ENCODE peak calls at places on chromosomes 12 and 14, in ten cellular contexts. K is HCT116, R is endothelial cell of umbilical vein, Q is neural progenitor cell, W is PC-3, B is GM23338, L is hepatocyte, C is IMR-90, F is fibroblast of lung, T is K562. G is an unnamed sample.

GRCh38 chr14:72594099-72594901 is 299.6 kb downstream of the DPF3 start:
- DNase-seq in K (no peak), R (no peak), Q (no peak), W (no peak), B (no peak), L (no peak), C (no peak), F (peak; percentile 36), T (no peak), G (no peak)

GRCh38 chr14:80109055-80109454 is 102.2 kb downstream of the DIO2 start:
- DNase-seq in K (no peak), R (no peak), Q (no peak), W (no peak), B (no peak), L (peak; percentile 23), C (no peak), F (no peak), T (no peak), G (no peak)

GRCh38 chr14:70754989-70755388 is 54.3 kb downstream of the MAP3K9 start:
- DNase-seq in K (peak; percentile 74), R (no peak), Q (no peak), W (peak; percentile 98), B (no peak), L (no peak), C (no peak), F (peak; percentile 72), T (no peak), G (no peak)

GRCh38 chr12:40032433-40033259 is 73.2 kb downstream of the SLC2A13 start:
- DNase-seq in K (no peak), R (no peak), Q (peak; percentile 53), W (no peak), B (peak; percentile 85), L (peak; percentile 29), C (no peak), F (no peak), T (no peak), G (no peak)

GRCh38 chr14:100692859-100693558 is 33.7 kb upstream of the DLK1 start:
- DNase-seq in K (peak; percentile 91), R (peak; percentile 87), Q (no peak), W (peak; percentile 98), B (no peak), L (peak; percentile 62), C (peak; percentile 94), F (peak; percentile 96), T (no peak), G (peak; percentile 99)

GRCh38 chr14:68146812-68147211 is 327.2 kb downstream of the RAD51B start:
- DNase-seq in K (peak; percentile 81), R (no peak), Q (no peak), W (peak; percentile 91), B (no peak), L (peak; percentile 37), C (peak; percentile 96), F (peak; percentile 99), T (no peak), G (peak; percentile 71)

GRCh38 chr12:6620137-6620884 is 13.1 kb upstream of the CHD4 start:
- DNase-seq in K (no peak), R (peak; percentile 79), Q (peak; percentile 92), W (no peak), B (peak; percentile 95), L (peak; percentile 66), C (no peak), F (peak; percentile 63), T (no peak), G (peak; percentile 88)

GRCh38 chr14:75499084-75499875 is 23.0 kb upstream of the BATF start:
- DNase-seq in K (no peak), R (no peak), Q (no peak), W (no peak), B (no peak), L (no peak), C (no peak), F (no peak), T (no peak), G (no peak)

GRCh38 chr12:1800646-1801284 is 19.6 kb upstream of the LRTM2 start:
- DNase-seq in K (no peak), R (peak; percentile 10), Q (peak; percentile 71), W (peak; percentile 5), B (peak; percentile 84), L (no peak), C (peak; percentile 54), F (no peak), T (no peak), G (peak; percentile 91)

GRCh38 chr12:106082216-106083175 is 56.3 kb downstream of the NUAK1 start:
- DNase-seq in K (no peak), R (no peak), Q (no peak), W (no peak), B (no peak), L (no peak), C (peak; percentile 73), F (peak; percentile 69), T (no peak), G (no peak)

GRCh38 chr12:129909051-129910020 is 5.5 kb upstream of the TMEM132D start:
- DNase-seq in K (no peak), R (no peak), Q (no peak), W (no peak), B (no peak), L (no peak), C (no peak), F (no peak), T (no peak), G (no peak)

DNA sequence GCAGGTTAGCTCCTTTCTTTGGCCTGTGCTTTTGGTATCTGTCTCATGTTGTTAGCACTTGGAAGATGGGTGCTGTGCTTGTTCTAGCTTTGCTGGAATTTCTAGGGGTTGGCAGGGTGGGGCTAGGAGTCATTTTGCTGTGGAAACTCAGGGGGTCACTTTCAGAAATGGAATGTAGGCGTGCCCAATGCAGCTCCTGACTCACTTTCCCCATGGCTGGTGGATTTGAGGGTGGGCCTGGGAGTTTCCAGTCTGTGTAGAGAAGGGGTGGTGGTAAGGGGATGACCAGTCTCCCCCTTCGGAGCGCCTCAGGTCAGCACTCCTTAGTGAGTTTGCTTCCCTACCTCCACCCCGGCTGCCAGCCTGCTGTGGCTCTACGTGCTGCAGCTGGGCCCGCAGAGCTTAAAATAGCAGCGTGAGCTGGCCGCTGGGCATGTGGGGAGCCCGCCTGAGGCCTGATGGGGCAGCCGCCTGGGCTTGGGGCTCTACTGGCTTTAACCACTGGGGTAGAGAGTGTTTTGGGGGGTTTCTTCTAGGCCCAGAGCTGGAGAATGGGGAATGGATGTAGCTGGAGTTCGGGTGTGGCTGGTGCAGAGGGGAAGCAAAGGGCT is 108.2 kb downstream of the TSPAN9 start:
- DNase-seq in K (no peak), R (no peak), Q (no peak), W (no peak), B (no peak), L (no peak), C (no peak), F (peak; percentile 58), T (no peak), G (peak; percentile 71)
- H4K20me1 ChIP-seq in K (no peaks in the 10 kb centered on the region), R (no peaks in the 10 kb centered on the region), Q (peaks cover 30% of the 10 kb centered on the region), W (no peaks in the 10 kb centered on the region), B (no peaks in the 10 kb centered on the region), L (peaks cover 5% of the 10 kb centered on the region), C (peaks cover 14% of the 10 kb centered on the region), F (no peaks in the 10 kb centered on the region), T (peaks cover 6% of the 10 kb centered on the region), G (peaks cover 30% of the 10 kb centered on the region)

GRCh38 chr14:24130717-24131548 is 474 bp downstream of the FITM1 start:
- DNase-seq in K (no peak), R (no peak), Q (no peak), W (no peak), B (no peak), L (no peak), C (no peak), F (no peak), T (no peak), G (peak; percentile 54)
- H3K4me3 ChIP-seq in K (no peak overlapping the region), R (no peak overlapping the region), Q (no peak overlapping the region), W (no peak overlapping the region), B (no peak overlapping the region), L (no peak overlapping the region), C (no peak overlapping the region), F (no peak overlapping the region), T (no peak overlapping the region), G (no peak overlapping the region)

DNA sequence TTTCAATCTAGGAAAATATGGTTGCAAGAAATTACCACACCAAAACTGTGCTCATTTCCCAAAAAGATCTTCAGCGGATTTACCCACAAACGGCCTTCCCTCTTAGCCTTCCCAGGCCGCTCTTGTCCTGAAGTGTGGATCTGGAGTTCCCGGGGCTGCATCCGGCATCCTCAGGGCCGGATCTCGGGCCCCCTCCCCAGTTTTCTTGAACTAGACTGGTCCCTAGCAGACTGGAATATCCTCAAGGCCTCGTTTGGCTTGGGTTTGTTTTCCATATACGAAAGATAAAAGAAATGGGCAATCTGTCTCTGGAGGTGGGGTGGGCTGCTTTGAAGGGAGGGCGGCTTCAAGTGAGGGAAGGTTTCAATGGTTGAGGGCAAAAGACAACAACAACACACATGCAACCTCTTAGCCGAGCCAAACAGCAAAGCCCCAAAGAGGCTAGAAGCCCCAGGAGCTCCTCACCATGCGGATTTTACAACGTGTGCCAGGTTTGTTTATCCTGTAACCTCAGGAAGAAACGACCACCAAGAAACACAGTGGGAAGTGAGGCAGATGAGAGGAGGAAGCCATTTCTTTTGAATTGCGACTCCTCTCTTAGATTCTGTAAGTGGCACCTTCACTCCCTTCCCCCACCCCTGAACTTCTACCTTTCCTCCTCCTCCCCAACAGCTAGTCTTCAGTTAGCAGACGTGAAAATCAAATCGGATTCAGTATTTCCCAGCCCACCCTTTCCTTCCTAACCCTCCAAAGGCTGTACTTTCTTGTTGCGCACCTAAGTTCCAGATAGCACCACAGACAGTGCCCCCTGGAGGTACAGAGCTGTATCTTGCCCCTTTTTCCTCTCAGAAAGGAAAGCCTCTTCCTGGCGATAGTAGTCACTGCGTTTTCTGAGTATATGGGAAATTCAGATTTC is 2.6 kb downstream of the MYF6 start:
- DNase-seq in K (peak; percentile 4), R (no peak), Q (peak; percentile 75), W (peak; percentile 39), B (peak; percentile 87), L (peak; percentile 19), C (no peak), F (no peak), T (no peak), G (no peak)
- TF ChIP-seq CTCF in K (peak; percentile 87), R (peak; percentile 3), Q (peak; percentile 89), W (peak; percentile 74), B (peak; percentile 88), L (peak; percentile 41), C (no peak), F (peak; percentile 29), T (no peak), G (peak; percentile 57)

GRCh38 chr12:120115066-120115465 is 1.5 kb downstream of the RAB35 start:
- DNase-seq in K (no peak), R (no peak), Q (no peak), W (no peak), B (no peak), L (no peak), C (no peak), F (peak; percentile 51), T (no peak), G (peak; percentile 81)

GRCh38 chr12:120106151-120106550 is 10.4 kb downstream of the RAB35 start:
- DNase-seq in K (no peak), R (no peak), Q (no peak), W (no peak), B (no peak), L (no peak), C (no peak), F (no peak), T (no peak), G (peak; percentile 51)

GRCh38 chr12:120109570-120110267 is 6.8 kb downstream of the RAB35 start:
- DNase-seq in K (no peak), R (no peak), Q (no peak), W (no peak), B (no peak), L (no peak), C (no peak), F (peak; percentile 19), T (no peak), G (peak; percentile 19)

GRCh38 chr12:120115692-120116442 is 686 bp downstream of the RAB35 start:
- DNase-seq in K (peak; percentile 41), R (peak; percentile 37), Q (no peak), W (peak; percentile 36), B (peak; percentile 69), L (peak; percentile 58), C (peak; percentile 26), F (no peak), T (no peak), G (peak; percentile 83)

GRCh38 chr12:120110550-120111501 is 5.7 kb downstream of the RAB35 start:
- DNase-seq in K (no peak), R (no peak), Q (peak; percentile 16), W (no peak), B (peak; percentile 47), L (no peak), C (no peak), F (no peak), T (no peak), G (peak; percentile 65)
- H4K20me1 ChIP-seq in K (no peaks in the 10 kb centered on the region), R (peaks cover 3% of the 10 kb centered on the region), Q (peaks cover 30% of the 10 kb centered on the region), W (peaks cover 37% of the 10 kb centered on the region), B (peaks cover 3% of the 10 kb centered on the region), L (peaks cover 47% of the 10 kb centered on the region), C (peaks cover 92% of the 10 kb centered on the region), F (no peaks in the 10 kb centered on the region), T (peaks cover 25% of the 10 kb centered on the region), G (peaks cover 76% of the 10 kb centered on the region)